ENCODE peak calls at places on chromosome 12, in eight cellular contexts. B is ascending aorta, C is cardiac muscle cell, D is H1, L is tibial nerve, V is lung, J is tibial artery, M is uterus. S is an unnamed sample. For H3K9me3 and H3K4me1, the result is how much of the 10 kb centered on the place peaks cover.

GRCh38 chr12:92445253-92446081 is 257.3 kb upstream of the PLEKHG7 start:
- DNase-seq in B (peak), C (no peak), D (no peak), L (no peak), V (no peak), J (peak), M (peak), S (no peak)

GRCh38 chr12:8677362-8677761 is 14.7 kb upstream of the MFAP5 start:
- DNase-seq in B (no peak), C (no peak), D (no peak), L (no peak), V (no peak), J (no peak), M (no peak), S (no peak)

GRCh38 chr12:131892711-131893604 is 1.5 kb upstream of the ULK1 start:
- DNase-seq in B (no peak), C (no peak), D (no peak), L (no peak), V (no peak), J (no peak), M (no peak), S (no peak)

GRCh38 chr12:2387051-2387834 is 334.5 kb downstream of the CACNA1C start:
- DNase-seq in B (peak), C (no peak), D (no peak), L (no peak), V (no peak), J (no peak), M (no peak), S (no peak)

GRCh38 chr12:40942326-40942725 is 245.8 kb upstream of the PDZRN4 start:
- DNase-seq in B (no peak), C (peak), D (no peak), L (no peak), V (no peak), J (no peak), M (no peak), S (no peak)

GRCh38 chr12:19799886-19800602 is 360.8 kb downstream of the AEBP2 start:
- DNase-seq in B (no peak), C (no peak), D (no peak), L (no peak), V (no peak), J (no peak), M (no peak), S (no peak)

GRCh38 chr12:41361791-41362190 is 173.7 kb downstream of the PDZRN4 start:
- DNase-seq in B (no peak), C (no peak), D (no peak), L (no peak), V (no peak), J (no peak), M (no peak), S (no peak)

GRCh38 chr12:32440120-32440865 is 40.9 kb downstream of the FGD4 start:
- DNase-seq in B (no peak), C (no peak), D (no peak), L (no peak), V (no peak), J (no peak), M (no peak), S (no peak)

GRCh38 chr12:48818831-48819590 is 715 bp downstream of the CACNB3 start:
- DNase-seq in B (no peak), C (peak), D (peak), L (no peak), V (no peak), J (no peak), M (peak), S (peak)

GRCh38 chr12:124718052-124718451 is 145.6 kb downstream of the SCARB1 start:
- DNase-seq in B (no peak), C (no peak), D (no peak), L (no peak), V (no peak), J (no peak), M (no peak), S (no peak)

GRCh38 chr12:124721501-124722154 is 142.0 kb downstream of the SCARB1 start:
- DNase-seq in B (no peak), C (no peak), D (no peak), L (no peak), V (no peak), J (no peak), M (no peak), S (peak)

GRCh38 chr12:124718458-124718857 is 145.2 kb downstream of the SCARB1 start:
- DNase-seq in B (no peak), C (no peak), D (no peak), L (no peak), V (no peak), J (no peak), M (no peak), S (peak)

GRCh38 chr12:124720687-124721500 is 142.8 kb downstream of the SCARB1 start:
- DNase-seq in B (no peak), C (no peak), D (no peak), L (no peak), V (no peak), J (no peak), M (peak), S (no peak)

DNA sequence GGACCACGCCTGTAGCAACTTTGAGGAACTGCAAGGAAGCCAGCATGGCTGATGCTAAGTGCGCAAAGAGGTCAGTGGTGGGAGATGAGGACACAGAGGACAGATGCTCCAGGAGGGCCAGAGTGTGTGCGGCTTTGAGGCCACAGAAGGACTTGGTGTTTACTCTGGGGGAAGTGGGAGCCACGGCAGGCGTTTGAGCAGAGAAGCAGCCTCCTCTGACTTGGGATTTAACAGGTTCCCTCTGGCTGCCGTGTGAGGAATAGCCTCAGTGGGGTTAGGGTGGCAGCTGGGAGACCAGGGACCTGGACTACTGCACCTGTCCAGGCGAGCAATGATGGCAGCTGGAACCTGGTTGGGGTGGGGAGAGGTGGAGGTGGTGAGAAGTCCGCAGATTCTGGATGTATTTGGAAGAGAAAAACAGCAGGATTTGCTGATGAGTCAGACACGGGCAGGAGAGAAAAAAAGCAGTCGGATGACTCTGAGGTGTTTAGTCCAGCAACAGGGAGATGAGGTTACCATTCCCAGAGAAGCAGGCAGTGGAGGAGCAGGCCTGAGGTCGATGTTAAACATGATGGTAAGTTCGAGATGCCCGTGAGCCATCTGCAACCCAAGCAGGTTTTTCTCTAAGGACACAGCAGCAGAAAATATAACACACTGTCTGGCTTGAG is 143.5 kb downstream of the SCARB1 start:
- DNase-seq in B (no peak), C (no peak), D (no peak), L (no peak), V (no peak), J (no peak), M (peak), S (peak)
- H3K9me3 ChIP-seq in B (under half), C (under half), D (under half), L (under half), V (under half), J (under half), M (under half), S (under half)

GRCh38 chr12:109154485-109155438 is 38.4 kb downstream of the ACACB start:
- DNase-seq in B (peak), C (peak), D (peak), L (peak), V (peak), J (peak), M (peak), S (peak)

GRCh38 chr12:109156036-109156435 is 39.6 kb downstream of the ACACB start:
- DNase-seq in B (peak), C (no peak), D (no peak), L (no peak), V (no peak), J (no peak), M (no peak), S (no peak)

GRCh38 chr12:109157986-109158385 is 41.6 kb downstream of the ACACB start:
- DNase-seq in B (no peak), C (no peak), D (no peak), L (no peak), V (no peak), J (no peak), M (no peak), S (no peak)

GRCh38 chr12:109153711-109154434 is 37.5 kb downstream of the ACACB start:
- DNase-seq in B (peak), C (peak), D (no peak), L (no peak), V (no peak), J (no peak), M (peak), S (no peak)

GRCh38 chr12:109156586-109156985 is 40.2 kb downstream of the ACACB start:
- DNase-seq in B (peak), C (no peak), D (no peak), L (no peak), V (no peak), J (no peak), M (no peak), S (no peak)
- H3K4me3 ChIP-seq in B (no peak), C (no peak), D (no peak), L (no peak), V (no peak), J (no peak), M (no peak), S (no peak)

DNA sequence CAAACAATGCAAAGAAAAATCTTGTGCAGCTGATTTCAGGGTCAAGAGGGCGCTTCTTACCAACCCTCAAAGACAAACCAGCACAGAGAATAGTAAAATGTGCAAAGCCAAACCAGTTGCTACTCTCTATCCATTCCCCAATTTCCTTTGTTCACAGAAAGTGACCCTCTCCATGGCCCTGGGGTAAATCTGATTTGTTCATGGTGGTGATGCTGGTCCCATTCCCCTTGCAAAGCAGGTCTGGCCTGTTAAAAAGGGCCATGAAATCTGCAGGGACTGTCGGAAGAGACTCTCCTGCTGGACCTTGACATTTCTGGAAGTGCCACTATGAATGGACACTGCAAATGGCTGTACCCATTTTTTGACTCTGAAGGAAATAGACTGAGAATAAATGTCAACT is 113.5 kb downstream of the HMGA2 start:
- DNase-seq in B (no peak), C (no peak), D (no peak), L (no peak), V (no peak), J (no peak), M (no peak), S (no peak)
- H3K4me1 ChIP-seq in B (under half), C (under half), D (under half), L (under half), V (under half), J (under half), M (under half), S (under half)

GRCh38 chr12:130115646-130116045 is 46.6 kb upstream of the FZD10 start:
- DNase-seq in B (no peak), C (no peak), D (no peak), L (no peak), V (no peak), J (no peak), M (no peak), S (no peak)
- H3K9me3 ChIP-seq in B (under half), C (under half), D (under half), L (under half), V (under half), J (under half), M (under half), S (under half)